ENCODE peak calls at places on chromosomes 2 and 18, in nine cellular contexts. One of them, this sample, is unnamed.
A peak's percentile ranks its signal among the peaks of the same experiment; 100 is the strongest.

GRCh38 chr2:179536185-179536584 is 271.6 kb upstream of the SESTD1 start:
- DNase-seq in IMR-90: peak; percentile 17
- DNase-seq in epithelial cell of esophagus: no peak
- DNase-seq in gastrocnemius medialis: peak; percentile 18
- DNase-seq in transverse colon: no peak
- DNase-seq in Calu3: no peak
- DNase-seq in heart left ventricle: no peak
- DNase-seq in kidney epithelial cell: no peak
- DNase-seq in A549: no peak
- DNase-seq in this sample: no peak

GRCh38 chr18:5424903-5425302 is 118.9 kb downstream of the EPB41L3 start:
- DNase-seq in gastrocnemius medialis: no peak
- DNase-seq in kidney epithelial cell: peak; percentile 14
- DNase-seq in A549: peak; percentile 32
- DNase-seq in epithelial cell of esophagus: peak; percentile 17
- DNase-seq in IMR-90: peak; percentile 65
- DNase-seq in transverse colon: no peak
- DNase-seq in heart left ventricle: no peak
- DNase-seq in Calu3: no peak
- DNase-seq in this sample: peak; percentile 19

GRCh38 chr2:102929721-102930120 is 167.9 kb downstream of the TMEM182 start:
- DNase-seq in transverse colon: no peak
- DNase-seq in kidney epithelial cell: no peak
- DNase-seq in epithelial cell of esophagus: no peak
- DNase-seq in Calu3: no peak
- DNase-seq in A549: no peak
- DNase-seq in gastrocnemius medialis: no peak
- DNase-seq in IMR-90: no peak
- DNase-seq in heart left ventricle: no peak
- DNase-seq in this sample: no peak

GRCh38 chr2:127695491-127696472 is 5.5 kb upstream of the SFT2D3 start:
- DNase-seq in epithelial cell of esophagus: peak; percentile 66
- DNase-seq in A549: peak; percentile 80
- DNase-seq in Calu3: peak; percentile 90
- DNase-seq in gastrocnemius medialis: no peak
- DNase-seq in IMR-90: peak; percentile 40
- DNase-seq in kidney epithelial cell: no peak
- DNase-seq in heart left ventricle: peak; percentile 89
- DNase-seq in transverse colon: peak; percentile 58
- DNase-seq in this sample: peak; percentile 57

GRCh38 chr2:127157651-127158460 is 50.9 kb upstream of the BIN1 start:
- DNase-seq in Calu3: no peak
- DNase-seq in kidney epithelial cell: no peak
- DNase-seq in gastrocnemius medialis: no peak
- DNase-seq in A549: no peak
- DNase-seq in IMR-90: no peak
- DNase-seq in transverse colon: no peak
- DNase-seq in epithelial cell of esophagus: no peak
- DNase-seq in heart left ventricle: no peak
- DNase-seq in this sample: no peak

GRCh38 chr2:86790828-86791561 is at the start of gene CD8A:
- DNase-seq in kidney epithelial cell: no peak
- DNase-seq in A549: no peak
- DNase-seq in gastrocnemius medialis: no peak
- DNase-seq in epithelial cell of esophagus: peak; percentile 32
- DNase-seq in Calu3: no peak
- DNase-seq in IMR-90: peak; percentile 11
- DNase-seq in heart left ventricle: no peak
- DNase-seq in transverse colon: no peak
- DNase-seq in this sample: peak; percentile 61

GRCh38 chr2:143545059-143545458 is 415.8 kb downstream of the ARHGAP15 start:
- DNase-seq in gastrocnemius medialis: no peak
- DNase-seq in heart left ventricle: no peak
- DNase-seq in transverse colon: no peak
- DNase-seq in Calu3: no peak
- DNase-seq in epithelial cell of esophagus: no peak
- DNase-seq in IMR-90: no peak
- DNase-seq in kidney epithelial cell: no peak
- DNase-seq in A549: no peak
- DNase-seq in this sample: no peak

GRCh38 chr2:114727012-114727411 is 284.6 kb downstream of the DPP10 start:
- DNase-seq in kidney epithelial cell: no peak
- DNase-seq in epithelial cell of esophagus: no peak
- DNase-seq in heart left ventricle: peak; percentile 21
- DNase-seq in Calu3: no peak
- DNase-seq in A549: no peak
- DNase-seq in gastrocnemius medialis: no peak
- DNase-seq in transverse colon: no peak
- DNase-seq in IMR-90: no peak
- DNase-seq in this sample: no peak

GRCh38 chr18:73979742-73980141 is 167.9 kb downstream of the FBXO15 start:
- DNase-seq in transverse colon: no peak
- DNase-seq in gastrocnemius medialis: no peak
- DNase-seq in IMR-90: peak; percentile 84
- DNase-seq in heart left ventricle: no peak
- DNase-seq in A549: no peak
- DNase-seq in Calu3: no peak
- DNase-seq in epithelial cell of esophagus: peak; percentile 75
- DNase-seq in kidney epithelial cell: no peak
- DNase-seq in this sample: no peak

GRCh38 chr2:99662761-99663341 is 173.0 kb upstream of the REV1 start:
- DNase-seq in Calu3: peak; percentile 14
- DNase-seq in kidney epithelial cell: peak; percentile 67
- DNase-seq in IMR-90: peak; percentile 97
- DNase-seq in A549: no peak
- DNase-seq in gastrocnemius medialis: peak; percentile 17
- DNase-seq in epithelial cell of esophagus: no peak
- DNase-seq in transverse colon: no peak
- DNase-seq in heart left ventricle: no peak
- DNase-seq in this sample: no peak

GRCh38 chr18:25332002-25332401 is 20.0 kb downstream of the ZNF521 start:
- DNase-seq in epithelial cell of esophagus: no peak
- DNase-seq in kidney epithelial cell: no peak
- DNase-seq in transverse colon: no peak
- DNase-seq in heart left ventricle: no peak
- DNase-seq in A549: no peak
- DNase-seq in gastrocnemius medialis: no peak
- DNase-seq in Calu3: no peak
- DNase-seq in IMR-90: peak; percentile 23
- DNase-seq in this sample: no peak

GRCh38 chr2:141331127-141331526 is 799.7 kb downstream of the LRP1B start:
- DNase-seq in transverse colon: no peak
- DNase-seq in epithelial cell of esophagus: peak; percentile 85
- DNase-seq in A549: peak; percentile 69
- DNase-seq in Calu3: no peak
- DNase-seq in heart left ventricle: no peak
- DNase-seq in IMR-90: peak; percentile 86
- DNase-seq in kidney epithelial cell: peak; percentile 72
- DNase-seq in gastrocnemius medialis: no peak
- DNase-seq in this sample: no peak

GRCh38 chr2:140873915-140874531 is 1256.8 kb downstream of the LRP1B start:
- DNase-seq in Calu3: no peak
- DNase-seq in heart left ventricle: no peak
- DNase-seq in kidney epithelial cell: no peak
- DNase-seq in epithelial cell of esophagus: no peak
- DNase-seq in IMR-90: no peak
- DNase-seq in transverse colon: no peak
- DNase-seq in gastrocnemius medialis: no peak
- DNase-seq in A549: peak; percentile 2
- DNase-seq in this sample: no peak

GRCh38 chr2:17636989-17637906 is 96.8 kb downstream of the VSNL1 start:
- DNase-seq in transverse colon: no peak
- DNase-seq in gastrocnemius medialis: no peak
- DNase-seq in IMR-90: no peak
- DNase-seq in kidney epithelial cell: no peak
- DNase-seq in Calu3: no peak
- DNase-seq in epithelial cell of esophagus: no peak
- DNase-seq in A549: no peak
- DNase-seq in heart left ventricle: no peak
- DNase-seq in this sample: no peak

GRCh38 chr2:54658548-54659207 is 64.8 kb upstream of the EML6 start:
- DNase-seq in A549: no peak
- DNase-seq in transverse colon: no peak
- DNase-seq in gastrocnemius medialis: no peak
- DNase-seq in heart left ventricle: no peak
- DNase-seq in epithelial cell of esophagus: no peak
- DNase-seq in IMR-90: peak; percentile 67
- DNase-seq in kidney epithelial cell: peak; percentile 50
- DNase-seq in Calu3: no peak
- DNase-seq in this sample: no peak

GRCh38 chr2:47682231-47682749 is 100.7 kb upstream of the MSH6 start:
- DNase-seq in heart left ventricle: no peak
- DNase-seq in epithelial cell of esophagus: no peak
- DNase-seq in A549: no peak
- DNase-seq in Calu3: no peak
- DNase-seq in gastrocnemius medialis: no peak
- DNase-seq in IMR-90: no peak
- DNase-seq in transverse colon: no peak
- DNase-seq in kidney epithelial cell: no peak
- DNase-seq in this sample: no peak

GRCh38 chr18:6044773-6045172 is 149.5 kb upstream of the TMEM200C start:
- DNase-seq in epithelial cell of esophagus: no peak
- DNase-seq in heart left ventricle: no peak
- DNase-seq in A549: no peak
- DNase-seq in gastrocnemius medialis: no peak
- DNase-seq in transverse colon: no peak
- DNase-seq in Calu3: no peak
- DNase-seq in kidney epithelial cell: no peak
- DNase-seq in IMR-90: peak; percentile 36
- DNase-seq in this sample: no peak

GRCh38 chr2:236657801-236658200 is 88.2 kb downstream of the ACKR3 start:
- DNase-seq in epithelial cell of esophagus: no peak
- DNase-seq in A549: no peak
- DNase-seq in Calu3: no peak
- DNase-seq in heart left ventricle: no peak
- DNase-seq in IMR-90: no peak
- DNase-seq in transverse colon: no peak
- DNase-seq in kidney epithelial cell: no peak
- DNase-seq in gastrocnemius medialis: no peak
- DNase-seq in this sample: no peak

GRCh38 chr2:207354466-207354865 is 175.3 kb upstream of the CREB1 start:
- DNase-seq in A549: no peak
- DNase-seq in epithelial cell of esophagus: no peak
- DNase-seq in heart left ventricle: no peak
- DNase-seq in Calu3: no peak
- DNase-seq in IMR-90: no peak
- DNase-seq in gastrocnemius medialis: no peak
- DNase-seq in transverse colon: no peak
- DNase-seq in kidney epithelial cell: no peak
- DNase-seq in this sample: no peak

GRCh38 chr2:207353836-207354235 is 175.9 kb upstream of the CREB1 start:
- DNase-seq in gastrocnemius medialis: no peak
- DNase-seq in A549: no peak
- DNase-seq in IMR-90: no peak
- DNase-seq in Calu3: no peak
- DNase-seq in kidney epithelial cell: no peak
- DNase-seq in transverse colon: no peak
- DNase-seq in epithelial cell of esophagus: no peak
- DNase-seq in heart left ventricle: no peak
- DNase-seq in this sample: no peak

GRCh38 chr2:207351171-207351570 is 178.6 kb upstream of the CREB1 start:
- DNase-seq in A549: no peak
- DNase-seq in epithelial cell of esophagus: no peak
- DNase-seq in transverse colon: no peak
- DNase-seq in IMR-90: no peak
- DNase-seq in gastrocnemius medialis: no peak
- DNase-seq in heart left ventricle: no peak
- DNase-seq in Calu3: no peak
- DNase-seq in kidney epithelial cell: no peak
- DNase-seq in this sample: no peak

GRCh38 chr2:207356604-207357003 is 173.2 kb upstream of the CREB1 start:
- DNase-seq in transverse colon: no peak
- DNase-seq in kidney epithelial cell: no peak
- DNase-seq in IMR-90: no peak
- DNase-seq in gastrocnemius medialis: no peak
- DNase-seq in epithelial cell of esophagus: no peak
- DNase-seq in A549: no peak
- DNase-seq in Calu3: no peak
- DNase-seq in heart left ventricle: no peak
- DNase-seq in this sample: no peak

GRCh38 chr2:207352978-207353377 is 176.8 kb upstream of the CREB1 start:
- DNase-seq in IMR-90: peak; percentile 20
- DNase-seq in transverse colon: no peak
- DNase-seq in heart left ventricle: no peak
- DNase-seq in Calu3: no peak
- DNase-seq in epithelial cell of esophagus: no peak
- DNase-seq in gastrocnemius medialis: no peak
- DNase-seq in A549: no peak
- DNase-seq in kidney epithelial cell: no peak
- DNase-seq in this sample: no peak
- TF ChIP-seq CTCF in IMR-90: no peak
- TF ChIP-seq CTCF in transverse colon: no peak
- TF ChIP-seq CTCF in heart left ventricle: no peak
- TF ChIP-seq CTCF in Calu3: no peak
- TF ChIP-seq CTCF in epithelial cell of esophagus: no peak
- TF ChIP-seq CTCF in gastrocnemius medialis: no peak
- TF ChIP-seq CTCF in A549: no peak
- TF ChIP-seq CTCF in kidney epithelial cell: no peak
- TF ChIP-seq CTCF in this sample: no peak

DNA sequence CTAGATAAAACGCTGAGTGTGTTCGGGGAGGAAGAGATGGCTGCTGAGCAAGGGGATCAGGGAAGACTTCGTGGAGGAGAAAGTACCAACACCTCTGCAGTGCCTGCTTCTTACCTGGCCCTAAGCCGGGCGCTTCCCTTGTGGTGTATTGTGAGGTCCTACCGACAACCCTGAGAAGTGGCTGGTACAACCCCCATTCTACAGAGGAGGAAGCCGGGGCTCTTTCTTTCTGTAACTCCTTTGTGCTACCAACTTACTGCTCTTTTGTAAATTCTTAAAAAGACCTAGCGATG is 96.9 kb downstream of the ARMC9 start:
- DNase-seq in epithelial cell of esophagus: no peak
- DNase-seq in IMR-90: no peak
- DNase-seq in gastrocnemius medialis: no peak
- DNase-seq in kidney epithelial cell: no peak
- DNase-seq in A549: no peak
- DNase-seq in transverse colon: no peak
- DNase-seq in heart left ventricle: no peak
- DNase-seq in Calu3: no peak
- DNase-seq in this sample: no peak
- TF ChIP-seq CTCF in epithelial cell of esophagus: no peak
- TF ChIP-seq CTCF in IMR-90: no peak
- TF ChIP-seq CTCF in gastrocnemius medialis: no peak
- TF ChIP-seq CTCF in kidney epithelial cell: no peak
- TF ChIP-seq CTCF in A549: no peak
- TF ChIP-seq CTCF in transverse colon: no peak
- TF ChIP-seq CTCF in heart left ventricle: no peak
- TF ChIP-seq CTCF in Calu3: no peak
- TF ChIP-seq CTCF in this sample: no peak

GRCh38 chr18:32091724-32092421 is at the start of gene RNF138:
- DNase-seq in Calu3: peak; percentile 90
- DNase-seq in epithelial cell of esophagus: peak; percentile 88
- DNase-seq in gastrocnemius medialis: peak; percentile 82
- DNase-seq in kidney epithelial cell: no peak
- DNase-seq in A549: peak; percentile 90
- DNase-seq in transverse colon: peak; percentile 94
- DNase-seq in heart left ventricle: peak; percentile 92
- DNase-seq in IMR-90: peak; percentile 76
- DNase-seq in this sample: peak; percentile 90
- TF ChIP-seq CTCF in Calu3: no peak
- TF ChIP-seq CTCF in epithelial cell of esophagus: no peak
- TF ChIP-seq CTCF in gastrocnemius medialis: no peak
- TF ChIP-seq CTCF in kidney epithelial cell: no peak
- TF ChIP-seq CTCF in A549: no peak
- TF ChIP-seq CTCF in transverse colon: no peak
- TF ChIP-seq CTCF in heart left ventricle: no peak
- TF ChIP-seq CTCF in IMR-90: no peak
- TF ChIP-seq CTCF in this sample: no peak

GRCh38 chr2:21754164-21754788 is 630.5 kb downstream of the TDRD15 start:
- DNase-seq in transverse colon: no peak
- DNase-seq in A549: no peak
- DNase-seq in heart left ventricle: peak; percentile 13
- DNase-seq in IMR-90: no peak
- DNase-seq in Calu3: peak; percentile 5
- DNase-seq in gastrocnemius medialis: no peak
- DNase-seq in epithelial cell of esophagus: no peak
- DNase-seq in kidney epithelial cell: no peak
- DNase-seq in this sample: no peak
- TF ChIP-seq CTCF in transverse colon: no peak
- TF ChIP-seq CTCF in A549: no peak
- TF ChIP-seq CTCF in heart left ventricle: peak; percentile 20
- TF ChIP-seq CTCF in IMR-90: peak; percentile 31
- TF ChIP-seq CTCF in Calu3: no peak
- TF ChIP-seq CTCF in gastrocnemius medialis: no peak
- TF ChIP-seq CTCF in epithelial cell of esophagus: no peak
- TF ChIP-seq CTCF in kidney epithelial cell: peak; percentile 51
- TF ChIP-seq CTCF in this sample: no peak

This sample was measured in GM13976.